ENCODE peak calls at places on chromosomes 12 and 14, in ten cellular contexts. Z, A, K, R, W, G, J, Q, O and D are unnamed samples.

GRCh38 chr14:101504096-101504948 is 57.0 kb upstream of the DIO3 start:
- DNase-seq in K (no peak), R (no peak), O (no peak), A (no peak), W (no peak), G (no peak), Z (peak), Q (peak), J (no peak), D (no peak)

GRCh38 chr12:41663487-41664258 is 475.6 kb downstream of the PDZRN4 start:
- DNase-seq in J (no peak), Z (no peak), O (peak), A (no peak), G (peak), W (no peak), K (no peak), Q (no peak), R (no peak), D (no peak)

GRCh38 chr12:9864913-9865675 is 4.1 kb downstream of the CLEC2B start:
- DNase-seq in Q (no peak), A (peak), J (no peak), W (no peak), Z (no peak), K (no peak), O (no peak), G (no peak), R (no peak), D (no peak)

GRCh38 chr12:74816398-74817175 is 279.0 kb downstream of the ATXN7L3B start:
- DNase-seq in Q (no peak), Z (no peak), W (no peak), K (no peak), J (no peak), A (no peak), R (no peak), G (no peak), O (no peak), D (no peak)

GRCh38 chr14:59246566-59246965 is 58.1 kb downstream of the DAAM1 start:
- DNase-seq in R (no peak), G (peak), J (no peak), K (no peak), A (no peak), O (no peak), Z (no peak), Q (no peak), W (no peak), D (no peak)

GRCh38 chr12:62725781-62726180 is 209.2 kb downstream of the PPM1H start:
- DNase-seq in J (no peak), A (no peak), K (no peak), R (no peak), W (no peak), O (no peak), G (no peak), Z (no peak), Q (no peak), D (no peak)

GRCh38 chr14:30657606-30658163 is 35.6 kb downstream of the SCFD1 start:
- DNase-seq in R (no peak), W (no peak), G (no peak), Q (no peak), J (no peak), K (no peak), A (no peak), O (no peak), Z (no peak), D (no peak)

GRCh38 chr14:105204206-105204930 is 23.3 kb upstream of the NUDT14 start:
- DNase-seq in Z (peak), K (peak), J (no peak), W (peak), R (peak), Q (peak), O (no peak), G (no peak), A (peak), D (no peak)

GRCh38 chr14:39038542-39038941 is 64.5 kb downstream of the SEC23A start:
- DNase-seq in K (no peak), R (no peak), W (no peak), Z (no peak), J (no peak), G (no peak), O (no peak), A (no peak), Q (no peak), D (no peak)

GRCh38 chr14:93997082-93997481 is at the start of gene CCDC197:
- DNase-seq in Z (no peak), O (no peak), K (no peak), W (no peak), Q (no peak), G (peak), R (no peak), A (no peak), J (no peak), D (no peak)

GRCh38 chr12:48601013-48601756 is 31.3 kb upstream of the LALBA start:
- DNase-seq in K (no peak), Z (no peak), J (no peak), A (no peak), W (no peak), O (peak), R (no peak), Q (no peak), G (peak), D (peak)

GRCh38 chr12:20695232-20695631 is at the start of gene SLCO1C1:
- DNase-seq in Z (no peak), Q (no peak), A (no peak), O (no peak), R (no peak), K (no peak), G (no peak), W (peak), J (no peak), D (no peak)

GRCh38 chr12:122064780-122065588 is 13.6 kb upstream of the MLXIP start:
- DNase-seq in A (no peak), R (peak), K (peak), O (no peak), G (peak), Q (no peak), Z (no peak), W (peak), J (no peak), D (peak)

GRCh38 chr12:38258411-38258810 is 58.2 kb upstream of the ALG10B start:
- DNase-seq in A (no peak), J (no peak), R (no peak), Z (no peak), G (no peak), W (no peak), K (no peak), Q (no peak), O (no peak), D (no peak)

GRCh38 chr12:11654338-11654737 is 4.9 kb downstream of the ETV6 start:
- DNase-seq in R (no peak), K (no peak), A (no peak), O (no peak), W (no peak), G (no peak), J (no peak), Z (no peak), Q (no peak), D (no peak)

GRCh38 chr12:80195143-80195726 is 95.9 kb downstream of the OTOGL start:
- DNase-seq in R (no peak), Q (no peak), O (peak), W (peak), J (peak), A (peak), Z (no peak), G (peak), K (peak), D (peak)

GRCh38 chr12:94134226-94134795 is 14.1 kb upstream of the PLXNC1 start:
- DNase-seq in R (no peak), J (peak), O (no peak), W (no peak), G (peak), A (peak), Q (no peak), Z (no peak), K (no peak), D (no peak)

GRCh38 chr14:78356406-78356805 is 186.2 kb downstream of the NRXN3 start:
- DNase-seq in R (no peak), Q (no peak), A (no peak), G (no peak), W (no peak), Z (no peak), O (peak), J (no peak), K (peak), D (no peak)

GRCh38 chr12:105092336-105092735 is 8.1 kb upstream of the ALDH1L2 start:
- DNase-seq in Z (no peak), Q (no peak), K (no peak), O (no peak), A (peak), R (no peak), G (no peak), J (no peak), W (peak), D (no peak)

GRCh38 chr14:103273145-103273846 is 60.7 kb upstream of the EIF5 start:
- DNase-seq in G (no peak), Z (no peak), R (no peak), J (no peak), Q (peak), O (no peak), A (peak), W (peak), K (peak), D (no peak)

GRCh38 chr12:202081-202731 is 11.8 kb downstream of the SLC6A12 start:
- DNase-seq in Q (no peak), O (no peak), R (no peak), J (no peak), W (peak), K (no peak), G (no peak), A (no peak), Z (no peak), D (no peak)

GRCh38 chr12:64796205-64796845 is 28.1 kb upstream of the TBC1D30 start:
- DNase-seq in A (peak), Z (no peak), O (peak), K (peak), R (no peak), J (peak), G (peak), Q (peak), W (peak), D (peak)

GRCh38 chr12:5232291-5232690 is 188.6 kb downstream of the KCNA5 start:
- DNase-seq in Q (no peak), G (no peak), K (no peak), O (no peak), R (no peak), J (no peak), W (no peak), Z (no peak), A (no peak), D (no peak)

GRCh38 chr14:77040995-77041744 is 12.7 kb upstream of the IRF2BPL start:
- DNase-seq in A (peak), O (no peak), Z (no peak), R (no peak), W (no peak), G (no peak), K (no peak), Q (no peak), J (no peak), D (no peak)

GRCh38 chr12:48826209-48826855 is 8.0 kb downstream of the CACNB3 start:
- DNase-seq in A (no peak), G (no peak), Z (no peak), R (no peak), Q (no peak), K (no peak), J (no peak), W (no peak), O (no peak), D (no peak)

GRCh38 chr12:44654641-44655625 is 221.2 kb downstream of the NELL2 start:
- DNase-seq in J (no peak), K (no peak), A (peak), Q (no peak), W (no peak), G (no peak), O (no peak), Z (no peak), R (no peak), D (no peak)

GRCh38 chr12:52873832-52874572 is 25.2 kb upstream of the KRT78 start:
- DNase-seq in R (peak), W (peak), O (no peak), J (peak), K (peak), Q (peak), A (peak), G (peak), Z (peak), D (peak)

GRCh38 chr14:29925106-29925722 is 2.4 kb downstream of the PRKD1 start:
- DNase-seq in G (peak), Q (no peak), O (no peak), Z (no peak), W (no peak), A (no peak), R (no peak), J (peak), K (no peak), D (no peak)

GRCh38 chr14:88621090-88621489 is 58.3 kb downstream of the ZC3H14 start:
- DNase-seq in R (no peak), G (peak), Q (no peak), A (no peak), W (no peak), O (no peak), Z (no peak), J (no peak), K (no peak), D (no peak)

GRCh38 chr12:62686938-62687337 is 220.3 kb downstream of the MON2 start:
- DNase-seq in Z (no peak), G (no peak), A (no peak), Q (no peak), K (no peak), O (no peak), W (no peak), R (no peak), J (no peak), D (no peak)

GRCh38 chr12:1707051-1707450 is 16.2 kb downstream of the ADIPOR2 start:
- DNase-seq in W (no peak), A (no peak), K (no peak), J (no peak), G (no peak), R (no peak), Z (no peak), O (no peak), Q (no peak), D (no peak)

GRCh38 chr14:36264595-36264994 is 55.8 kb downstream of the MBIP start:
- DNase-seq in A (no peak), J (no peak), K (no peak), R (no peak), Z (no peak), W (no peak), G (no peak), Q (no peak), O (no peak), D (no peak)

GRCh38 chr12:4763549-4763948 is 43.3 kb downstream of the GALNT8 start:
- DNase-seq in K (peak), R (no peak), J (no peak), A (peak), O (peak), G (no peak), W (peak), Z (no peak), Q (no peak), D (no peak)

GRCh38 chr12:48580831-48581230 is 11.0 kb upstream of the LALBA start:
- DNase-seq in Z (no peak), K (no peak), Q (no peak), A (no peak), W (no peak), J (no peak), R (no peak), O (no peak), G (no peak), D (no peak)

GRCh38 chr12:92094751-92095161 is 50.9 kb downstream of the BTG1 start:
- DNase-seq in J (no peak), R (no peak), K (no peak), Q (no peak), O (no peak), G (peak), Z (no peak), A (no peak), W (no peak), D (no peak)

GRCh38 chr12:54051081-54051912 is 2.3 kb upstream of the HOXC4 start:
- DNase-seq in R (no peak), J (no peak), O (no peak), W (no peak), K (no peak), Z (no peak), G (no peak), Q (no peak), A (peak), D (no peak)

GRCh38 chr14:49982522-49982951 is 89.7 kb downstream of the ARF6 start:
- DNase-seq in G (peak), O (no peak), Z (no peak), Q (no peak), R (no peak), W (peak), K (peak), A (no peak), J (peak), D (peak)

GRCh38 chr12:25788707-25789106 is 169.8 kb upstream of the RASSF8 start:
- DNase-seq in J (no peak), A (no peak), K (no peak), O (no peak), W (no peak), Q (no peak), G (no peak), R (no peak), Z (no peak), D (no peak)

GRCh38 chr12:48903982-48904411 is 21.3 kb downstream of the FKBP11 start:
- DNase-seq in W (peak), R (peak), Q (peak), Z (peak), K (peak), J (peak), A (peak), G (peak), O (peak), D (no peak)

DNA sequence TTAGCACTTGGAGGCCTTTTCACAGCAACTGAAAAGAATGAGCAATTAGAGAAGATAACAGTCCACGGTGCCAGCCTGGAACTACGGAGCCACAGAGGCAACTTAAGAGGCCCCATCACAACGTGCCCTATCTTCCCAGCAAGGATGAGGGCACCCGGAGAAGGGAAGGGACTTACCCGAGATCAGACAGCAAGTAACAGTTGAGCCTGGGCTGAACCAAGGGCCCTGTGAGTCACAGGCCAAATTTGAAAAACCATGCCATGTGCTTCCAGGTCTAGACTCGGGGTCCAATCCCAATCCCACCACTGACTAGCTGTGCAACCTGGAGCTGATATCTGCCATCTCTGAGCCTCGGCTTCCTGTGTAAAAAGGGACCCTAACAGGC is 42.2 kb downstream of the PITPNM2 start:
- DNase-seq in R (no peak), K (no peak), O (no peak), Q (no peak), Z (no peak), J (no peak), G (no peak), A (no peak), W (no peak), D (no peak)
- H3K4me3 ChIP-seq in R (no peak), K (no peak), O (no peak), Q (no peak), Z (no peak), J (no peak), G (no peak), A (no peak), W (no peak), D (no peak)

GRCh38 chr12:111395557-111396187 is 10.1 kb upstream of the SH2B3 start:
- DNase-seq in O (no peak), J (no peak), A (no peak), G (no peak), Z (no peak), W (no peak), Q (no peak), K (no peak), R (no peak), D (no peak)

GRCh38 chr12:111394480-111394879 is 11.2 kb upstream of the SH2B3 start:
- DNase-seq in O (no peak), K (no peak), G (no peak), W (no peak), Z (no peak), J (no peak), A (no peak), R (no peak), Q (no peak), D (no peak)

GRCh38 chr12:111393700-111394275 is 11.9 kb upstream of the SH2B3 start:
- DNase-seq in G (no peak), Q (no peak), W (no peak), O (no peak), Z (no peak), A (no peak), R (peak), K (peak), J (no peak), D (no peak)

GRCh38 chr12:111398530-111398929 is 7.2 kb upstream of the SH2B3 start:
- DNase-seq in W (no peak), Q (no peak), A (no peak), Z (no peak), J (no peak), R (no peak), K (no peak), O (no peak), G (no peak), D (no peak)

GRCh38 chr12:111396726-111397445 is 8.8 kb upstream of the SH2B3 start:
- DNase-seq in J (peak), A (peak), Z (peak), R (peak), O (peak), W (peak), K (peak), Q (peak), G (peak), D (no peak)
- H3K4me3 ChIP-seq in J (peak), A (no peak), Z (peak), R (peak), O (no peak), W (no peak), K (no peak), Q (peak), G (peak), D (peak)

DNA sequence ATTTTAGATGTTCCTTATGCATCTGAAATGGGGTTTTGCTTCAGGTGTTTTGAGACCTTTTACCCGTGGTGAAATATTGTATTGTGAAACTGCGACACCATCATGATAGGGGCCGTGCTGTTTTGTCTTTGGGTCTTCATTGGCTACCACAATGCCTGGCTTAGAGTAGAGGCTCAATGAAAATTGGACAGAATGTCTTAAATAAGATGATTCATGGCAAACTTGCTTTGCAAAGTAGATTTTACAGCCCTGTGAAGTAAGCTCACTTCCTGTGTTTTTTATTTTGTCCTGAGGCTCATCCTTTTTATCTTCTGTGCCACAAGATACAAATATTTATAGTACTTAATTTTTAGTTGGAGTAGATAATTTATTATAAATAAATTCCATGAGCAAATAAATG is 111.3 kb upstream of the FRMD6 start:
- DNase-seq in K (no peak), R (no peak), Q (no peak), J (no peak), O (no peak), Z (no peak), A (no peak), G (peak), W (no peak), D (peak)
- H3K4me3 ChIP-seq in K (no peak), R (no peak), Q (no peak), J (no peak), O (no peak), Z (no peak), A (no peak), G (no peak), W (no peak), D (no peak)

GRCh38 chr12:3493225-3494049 is 2.4 kb downstream of the PRMT8 start:
- DNase-seq in R (peak), Z (no peak), Q (no peak), O (no peak), G (no peak), K (no peak), J (no peak), W (peak), A (no peak), D (no peak)
- H3K4me3 ChIP-seq in R (peak), Z (no peak), Q (no peak), O (peak), G (no peak), K (no peak), J (no peak), W (no peak), A (no peak), D (no peak)

GRCh38 chr14:33871394-33871793 is 79.5 kb downstream of the EGLN3 start:
- DNase-seq in Q (no peak), A (peak), W (no peak), R (no peak), O (no peak), K (no peak), J (no peak), G (no peak), Z (no peak), D (no peak)

GRCh38 chr14:33880330-33880729 is 70.5 kb downstream of the EGLN3 start:
- DNase-seq in G (no peak), J (no peak), O (no peak), K (no peak), Z (no peak), Q (no peak), A (no peak), W (no peak), R (no peak), D (no peak)

GRCh38 chr14:33879684-33880286 is 71.1 kb downstream of the EGLN3 start:
- DNase-seq in K (no peak), A (no peak), G (no peak), J (no peak), Q (no peak), O (no peak), W (no peak), R (no peak), Z (no peak), D (no peak)

GRCh38 chr14:33876274-33876673 is 74.6 kb downstream of the EGLN3 start:
- DNase-seq in R (no peak), Q (no peak), J (no peak), O (no peak), W (no peak), G (no peak), A (no peak), K (no peak), Z (no peak), D (no peak)
- H3K4me3 ChIP-seq in R (no peak), Q (no peak), J (no peak), O (no peak), W (no peak), G (no peak), A (no peak), K (no peak), Z (no peak), D (no peak)

GRCh38 chr14:90629471-90629870 is 186.8 kb downstream of the TTC7B start:
- DNase-seq in G (peak), J (no peak), K (peak), A (peak), Z (no peak), O (no peak), R (no peak), W (no peak), Q (peak), D (no peak)
- H3K4me3 ChIP-seq in G (no peak), J (no peak), K (no peak), A (no peak), Z (no peak), O (no peak), R (no peak), W (no peak), Q (no peak), D (no peak)